ENCODE peak calls at places on chromosome 5, in four cellular contexts. Z is CD4-positive, alpha-beta memory T cell; D is sciatic nerve; U is spleen. X is an unnamed sample.

GRCh38 chr5:172002310-172002709 is 4.1 kb downstream of the FBXW11 start:
- DNase-seq in Z (no peak), U (no peak), D (no peak), X (no peak)

GRCh38 chr5:60821488-60822284 is 22.4 kb downstream of the ELOVL7 start:
- DNase-seq in D (no peak), U (no peak), Z (no peak), X (no peak)

GRCh38 chr5:32489791-32490581 is 45.4 kb upstream of the ZFR start:
- DNase-seq in D (peak), U (peak), Z (peak), X (peak)

GRCh38 chr5:176734756-176735342 is 75.5 kb upstream of the UNC5A start:
- DNase-seq in U (peak), D (peak), Z (no peak), X (no peak)

GRCh38 chr5:41181691-41182564 is 31.4 kb downstream of the C6 start:
- DNase-seq in Z (no peak), U (no peak), D (no peak), X (no peak)

GRCh38 chr5:32017638-32018429 is 156.3 kb downstream of the GOLPH3 start:
- DNase-seq in Z (no peak), D (no peak), U (peak), X (no peak)

GRCh38 chr5:151020304-151021031 is at the start of gene GPX3:
- DNase-seq in D (peak), U (peak), Z (peak), X (no peak)

GRCh38 chr5:140672455-140673186 is 755 bp downstream of the DND1 start:
- DNase-seq in Z (no peak), D (no peak), U (peak), X (no peak)

GRCh38 chr5:96572864-96573512 is 89.2 kb upstream of the CAST start:
- DNase-seq in D (no peak), U (no peak), Z (no peak), X (no peak)

GRCh38 chr5:140273401-140273877 is 29.5 kb downstream of the PFDN1 start:
- DNase-seq in Z (no peak), U (no peak), D (no peak), X (no peak)

GRCh38 chr5:57529864-57530263 is 47.3 kb upstream of the ACTBL2 start:
- DNase-seq in U (no peak), D (no peak), Z (no peak), X (no peak)

GRCh38 chr5:7886849-7887460 is 18.0 kb downstream of the MTRR start:
- DNase-seq in Z (peak), U (no peak), D (no peak), X (no peak)

GRCh38 chr5:167244583-167244982 is 1046.9 kb upstream of the WWC1 start:
- DNase-seq in D (no peak), Z (no peak), U (no peak), X (no peak)

GRCh38 chr5:133385346-133385745 is 227.0 kb downstream of the FSTL4 start:
- DNase-seq in Z (no peak), U (peak), D (no peak), X (no peak)

GRCh38 chr5:57805732-57806131 is 323.1 kb upstream of the ACTBL2 start:
- DNase-seq in Z (no peak), D (no peak), U (no peak), X (no peak)

GRCh38 chr5:74109344-74109743 is 483.3 kb downstream of the ARHGEF28 start:
- DNase-seq in Z (no peak), U (no peak), D (no peak), X (no peak)